ENCODE peak calls at places on chromosomes 7 and 10, in seven cellular contexts. B, S, Q, N, V, C and G are unnamed samples.

GRCh38 chr7:114589436-114589835 is 174.8 kb downstream of the FOXP2 start:
- DNase-seq in S (no peak), Q (no peak), B (no peak), V (no peak), C (no peak), N (no peak), G (no peak)

GRCh38 chr10:30391266-30391665 is 42.2 kb upstream of the MTPAP start:
- DNase-seq in Q (no peak), C (no peak), B (no peak), S (no peak), V (no peak), N (no peak), G (no peak)

GRCh38 chr10:34305189-34305588 is 509.9 kb downstream of the PARD3 start:
- DNase-seq in B (no peak), Q (no peak), S (no peak), N (no peak), V (peak), C (no peak), G (no peak)

GRCh38 chr7:70935854-70936253 is 196.1 kb upstream of the GALNT17 start:
- DNase-seq in C (no peak), V (no peak), S (no peak), N (no peak), Q (no peak), B (no peak), G (no peak)

GRCh38 chr7:143408686-143409551 is at the start of gene EPHA1:
- DNase-seq in C (peak), B (no peak), N (peak), Q (no peak), V (peak), S (no peak), G (peak)

GRCh38 chr7:30331338-30331737 is 46.9 kb downstream of the ZNRF2 start:
- DNase-seq in Q (no peak), N (no peak), V (no peak), C (no peak), B (no peak), S (no peak), G (no peak)

GRCh38 chr10:78307576-78307975 is 273.9 kb downstream of the RPS24 start:
- DNase-seq in Q (no peak), N (peak), B (no peak), S (no peak), C (no peak), V (no peak), G (no peak)

GRCh38 chr7:150983893-150984368 is 5.8 kb upstream of the KCNH2 start:
- DNase-seq in B (no peak), C (peak), S (no peak), Q (no peak), N (no peak), V (no peak), G (no peak)

GRCh38 chr10:52758406-52758805 is 14.2 kb downstream of the MBL2 start:
- DNase-seq in N (no peak), Q (peak), C (no peak), S (no peak), B (no peak), V (no peak), G (no peak)
- H3K27ac ChIP-seq in N (peak), Q (no peak), C (no peak), S (no peak), B (no peak), V (no peak), G (no peak)

GRCh38 chr7:5755704-5756131 is 25.7 kb downstream of the RNF216 start:
- DNase-seq in V (no peak), C (no peak), B (no peak), S (peak), Q (no peak), N (no peak), G (no peak)

GRCh38 chr7:5754981-5755599 is 26.4 kb downstream of the RNF216 start:
- DNase-seq in S (no peak), N (no peak), V (no peak), C (no peak), B (no peak), Q (no peak), G (no peak)

GRCh38 chr7:5758286-5758685 is 23.2 kb downstream of the RNF216 start:
- DNase-seq in S (no peak), C (no peak), N (no peak), V (no peak), Q (no peak), B (no peak), G (no peak)

DNA sequence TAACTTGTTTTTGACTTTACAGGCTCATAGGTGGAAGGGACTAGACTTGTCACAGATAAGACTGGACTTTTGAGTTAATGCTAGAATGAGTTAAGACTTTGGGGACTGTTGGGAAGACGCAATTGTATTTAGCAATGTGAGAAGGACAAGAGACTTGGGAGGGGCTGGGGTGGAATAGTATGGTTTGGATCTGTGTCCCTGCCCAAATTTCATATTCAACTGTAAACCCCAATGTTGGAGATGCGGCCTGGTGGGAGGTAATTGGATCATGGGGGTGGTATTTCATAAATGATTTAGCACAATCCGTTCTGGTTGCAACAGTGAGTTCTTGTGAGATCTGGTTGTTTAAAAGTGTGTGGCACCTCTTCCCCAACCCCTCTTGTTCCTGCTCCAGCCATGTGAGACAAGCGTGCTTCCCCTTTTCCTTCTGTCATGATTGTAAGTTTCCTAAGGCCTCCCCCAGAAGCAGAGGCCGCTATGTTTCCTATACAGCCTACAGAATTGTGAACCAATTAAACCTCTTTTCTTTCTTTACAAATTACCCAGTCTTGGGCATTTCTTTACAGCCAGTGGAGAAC is 22.6 kb downstream of the RNF216 start:
- DNase-seq in S (no peak), V (no peak), C (no peak), B (no peak), Q (no peak), N (no peak), G (no peak)
- H3K27ac ChIP-seq in S (no peak), V (no peak), C (no peak), B (no peak), Q (no peak), N (no peak), G (no peak)

GRCh38 chr7:75944507-75944906 is 29.6 kb downstream of the POR start:
- DNase-seq in Q (no peak), S (no peak), B (no peak), N (no peak), C (no peak), V (no peak), G (no peak)

GRCh38 chr7:75943864-75944263 is 28.9 kb downstream of the POR start:
- DNase-seq in Q (no peak), V (peak), C (no peak), S (no peak), B (no peak), N (no peak), G (no peak)

GRCh38 chr7:75945297-75946168 is 30.6 kb downstream of the POR start:
- DNase-seq in V (no peak), Q (peak), B (no peak), N (peak), C (no peak), S (no peak), G (no peak)

GRCh38 chr7:75948179-75948578 is 33.2 kb downstream of the POR start:
- DNase-seq in C (no peak), B (no peak), V (no peak), Q (no peak), N (no peak), S (no peak), G (no peak)

GRCh38 chr7:75946207-75946855 is 31.4 kb downstream of the POR start:
- DNase-seq in V (no peak), C (no peak), Q (no peak), B (no peak), S (no peak), N (peak), G (no peak)
- H3K27ac ChIP-seq in V (no peak), C (no peak), Q (peak), B (no peak), S (no peak), N (peak), G (peak)

GRCh38 chr10:79392506-79393176 is 45.4 kb downstream of the PPIF start:
- DNase-seq in B (no peak), Q (no peak), N (no peak), V (no peak), C (no peak), S (no peak), G (no peak)
- H3K27ac ChIP-seq in B (peak), Q (no peak), N (no peak), V (no peak), C (no peak), S (no peak), G (peak)

GRCh38 chr7:133061792-133062191 is 20.1 kb downstream of the CHCHD3 start:
- DNase-seq in V (no peak), S (no peak), B (no peak), C (no peak), N (no peak), Q (no peak), G (no peak)
- H3K27ac ChIP-seq in V (no peak), S (no peak), B (no peak), C (no peak), N (no peak), Q (no peak), G (no peak)